ENCODE peak calls at places on chromosomes 13 and 19, in seven cellular contexts. V, Y, M, A, G, P and T are unnamed samples. For H3K4me1, the result is how much of the 10 kb centered on the place peaks cover.

GRCh38 chr19:50224986-50225747 is 21.7 kb downstream of the MYH14 start:
- DNase-seq in V (no peak), Y (no peak), M (no peak), A (peak), G (no peak), P (no peak), T (no peak)

GRCh38 chr19:8251025-8251472 is 41.9 kb downstream of the CERS4 start:
- DNase-seq in V (no peak), Y (no peak), M (no peak), A (peak), G (peak), P (peak), T (peak)

GRCh38 chr19:48363500-48363809 is 285 bp downstream of the TMEM143 start:
- DNase-seq in V (no peak), Y (no peak), M (no peak), A (no peak), G (peak), P (no peak), T (no peak)

GRCh38 chr13:36059366-36059765 is 71.8 kb downstream of the DCLK1 start:
- DNase-seq in V (no peak), Y (no peak), M (no peak), A (no peak), G (no peak), P (no peak), T (no peak)

GRCh38 chr19:22617614-22618325 is 16.4 kb upstream of the ZNF492 start:
- DNase-seq in V (no peak), Y (no peak), M (no peak), A (peak), G (peak), P (no peak), T (no peak)

GRCh38 chr13:102868366-102868936 is 22.6 kb downstream of the ERCC5 start:
- DNase-seq in V (no peak), Y (no peak), M (no peak), A (no peak), G (no peak), P (no peak), T (no peak)

GRCh38 chr19:16222806-16223205 is 25.1 kb downstream of the AP1M1 start:
- DNase-seq in V (no peak), Y (no peak), M (no peak), A (no peak), G (no peak), P (no peak), T (no peak)

GRCh38 chr19:1070931-1071791 is 4.2 kb downstream of the ARHGAP45 start:
- DNase-seq in V (no peak), Y (no peak), M (peak), A (no peak), G (no peak), P (no peak), T (no peak)

GRCh38 chr13:43475135-43475534 is 311.6 kb downstream of the ENOX1 start:
- DNase-seq in V (no peak), Y (no peak), M (no peak), A (no peak), G (no peak), P (no peak), T (no peak)

GRCh38 chr19:2282062-2282861 is at the start of gene PEAK3:
- DNase-seq in V (no peak), Y (no peak), M (peak), A (peak), G (peak), P (peak), T (peak)

GRCh38 chr19:3184847-3185481 is 766 bp upstream of the NCLN start:
- DNase-seq in V (peak), Y (no peak), M (no peak), A (peak), G (peak), P (peak), T (peak)

GRCh38 chr13:75934889-75935288 is 298.8 kb downstream of the LMO7 start:
- DNase-seq in V (no peak), Y (no peak), M (no peak), A (no peak), G (no peak), P (no peak), T (no peak)

GRCh38 chr19:45158503-45159026 is 2.2 kb downstream of the NKPD1 start:
- DNase-seq in V (no peak), Y (no peak), M (no peak), A (no peak), G (no peak), P (no peak), T (no peak)

GRCh38 chr13:87128006-87128405 is 543.2 kb upstream of the SLITRK5 start:
- DNase-seq in V (no peak), Y (no peak), M (peak), A (no peak), G (no peak), P (no peak), T (no peak)

GRCh38 chr19:15393963-15394362 is 14.4 kb upstream of the AKAP8 start:
- DNase-seq in V (no peak), Y (no peak), M (no peak), A (no peak), G (no peak), P (no peak), T (no peak)

GRCh38 chr13:48636550-48636949 is 17.2 kb upstream of the CYSLTR2 start:
- DNase-seq in V (no peak), Y (no peak), M (no peak), A (no peak), G (no peak), P (no peak), T (no peak)

GRCh38 chr13:28558126-28558525 is 63.2 kb upstream of the FLT1 start:
- DNase-seq in V (no peak), Y (no peak), M (no peak), A (no peak), G (no peak), P (no peak), T (no peak)

GRCh38 chr19:2905918-2906519 is 5.3 kb downstream of the ZNF57 start:
- DNase-seq in V (no peak), Y (no peak), M (no peak), A (no peak), G (no peak), P (no peak), T (no peak)

GRCh38 chr13:26787961-26788360 is 27.4 kb upstream of the GPR12 start:
- DNase-seq in V (no peak), Y (no peak), M (no peak), A (no peak), G (no peak), P (no peak), T (no peak)

GRCh38 chr19:4338441-4339350 is at the start of gene STAP2:
- DNase-seq in V (no peak), Y (no peak), M (peak), A (no peak), G (no peak), P (peak), T (peak)

GRCh38 chr13:78147905-78148304 is 229.3 kb upstream of the EDNRB start:
- DNase-seq in V (no peak), Y (no peak), M (no peak), A (no peak), G (no peak), P (no peak), T (no peak)

GRCh38 chr19:798415-799075 is 1.3 kb downstream of the PTBP1 start:
- DNase-seq in V (peak), Y (no peak), M (peak), A (no peak), G (no peak), P (peak), T (no peak)

GRCh38 chr19:48330012-48330681 is 4.8 kb downstream of the EMP3 start:
- DNase-seq in V (peak), Y (no peak), M (peak), A (peak), G (peak), P (peak), T (peak)

GRCh38 chr19:43774103-43774939 is 6.5 kb downstream of the KCNN4 start:
- DNase-seq in V (no peak), Y (no peak), M (peak), A (peak), G (no peak), P (peak), T (no peak)

GRCh38 chr19:38596057-38596981 is 21.4 kb downstream of the MAP4K1 start:
- DNase-seq in V (no peak), Y (peak), M (peak), A (no peak), G (no peak), P (peak), T (peak)

GRCh38 chr13:100828226-100828625 is 153.6 kb upstream of the TMTC4 start:
- DNase-seq in V (no peak), Y (no peak), M (peak), A (no peak), G (no peak), P (no peak), T (no peak)

GRCh38 chr19:1162404-1163282 is 11.4 kb downstream of the SBNO2 start:
- DNase-seq in V (no peak), Y (no peak), M (no peak), A (no peak), G (no peak), P (no peak), T (no peak)

GRCh38 chr13:77891486-77891885 is 27.1 kb downstream of the EDNRB start:
- DNase-seq in V (no peak), Y (no peak), M (no peak), A (no peak), G (no peak), P (no peak), T (no peak)

GRCh38 chr19:4516199-4516938 is 1.9 kb downstream of the PLIN4 start:
- DNase-seq in V (no peak), Y (no peak), M (no peak), A (no peak), G (no peak), P (no peak), T (no peak)

GRCh38 chr13:112882555-112883024 is 86.4 kb upstream of the MCF2L start:
- DNase-seq in V (no peak), Y (no peak), M (no peak), A (no peak), G (no peak), P (no peak), T (peak)

GRCh38 chr13:49503951-49504350 is 8.2 kb downstream of the PHF11 start:
- DNase-seq in V (no peak), Y (no peak), M (no peak), A (no peak), G (no peak), P (no peak), T (no peak)

GRCh38 chr13:59906413-59907027 is 257.2 kb downstream of the DIAPH3 start:
- DNase-seq in V (peak), Y (no peak), M (no peak), A (no peak), G (no peak), P (no peak), T (no peak)

DNA sequence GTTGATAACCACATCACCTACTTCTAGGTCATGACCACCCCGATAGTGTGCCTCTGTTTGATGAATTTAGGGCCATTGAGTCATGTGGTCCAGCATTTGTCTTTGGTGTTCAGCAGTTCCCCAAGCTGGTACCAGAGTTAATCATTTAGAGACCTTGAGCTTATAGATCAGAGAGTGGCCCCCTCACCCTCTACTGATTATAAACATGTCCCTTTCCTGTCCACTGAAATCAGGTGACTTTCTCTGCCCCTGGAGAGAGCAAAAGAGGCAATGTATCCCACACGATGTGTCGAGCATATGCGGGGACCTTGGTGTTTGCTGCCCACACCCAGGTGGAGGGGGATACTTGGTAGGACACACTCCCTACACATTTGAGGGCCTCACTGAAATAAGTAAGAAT is 46.3 kb downstream of the C13orf42 start:
- DNase-seq in V (no peak), Y (no peak), M (peak), A (no peak), G (no peak), P (no peak), T (no peak)
- H3K4me3 ChIP-seq in V (no peak), Y (no peak), M (no peak), A (no peak), G (no peak), P (no peak), T (no peak)

DNA sequence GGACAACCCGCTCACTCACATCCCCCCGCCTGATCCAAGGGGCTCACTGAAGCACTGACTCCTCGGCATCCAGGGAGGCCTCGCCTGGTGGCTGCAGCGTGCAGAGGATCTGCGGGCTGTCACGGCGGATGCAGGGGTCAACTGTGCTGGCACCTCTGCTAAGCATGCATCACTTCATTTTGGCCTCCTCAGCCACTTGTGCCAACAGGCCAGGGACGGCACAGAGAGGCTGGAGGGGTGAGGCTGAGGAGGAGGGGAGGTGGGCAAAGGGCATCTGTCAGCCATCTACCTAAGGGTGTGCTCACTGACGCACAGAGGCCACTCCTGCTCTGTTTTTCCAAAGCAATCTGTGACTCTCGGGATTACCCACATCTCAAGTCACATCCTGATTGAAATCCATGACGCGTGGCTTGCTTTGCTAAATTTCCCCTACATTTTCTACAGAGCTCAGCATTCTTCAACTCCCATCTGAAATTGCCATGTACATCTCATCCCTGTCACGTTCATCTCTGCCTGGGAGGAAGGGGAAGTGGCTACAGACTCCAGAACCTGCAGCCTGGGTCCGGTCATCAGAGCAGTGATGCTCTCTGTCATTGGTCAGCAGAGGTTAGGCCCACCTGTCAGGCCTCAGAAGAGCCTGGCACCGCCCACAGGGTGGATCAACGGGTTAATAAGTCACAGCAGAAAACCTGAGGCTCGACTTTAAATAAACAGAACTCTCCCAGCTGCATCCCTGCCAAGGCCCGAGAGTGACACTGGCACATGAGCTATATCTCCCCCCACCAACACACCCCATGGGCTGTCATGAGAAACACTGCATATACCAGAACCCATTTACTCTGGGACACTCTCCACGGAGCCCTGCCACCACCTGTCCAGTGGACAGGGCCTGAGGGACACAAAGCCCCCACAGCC is 17.6 kb downstream of the ELL start:
- DNase-seq in V (no peak), Y (no peak), M (peak), A (no peak), G (no peak), P (peak), T (no peak)
- H3K27ac ChIP-seq in V (no peak), Y (no peak), M (no peak), A (peak), G (no peak), P (peak), T (peak)

DNA sequence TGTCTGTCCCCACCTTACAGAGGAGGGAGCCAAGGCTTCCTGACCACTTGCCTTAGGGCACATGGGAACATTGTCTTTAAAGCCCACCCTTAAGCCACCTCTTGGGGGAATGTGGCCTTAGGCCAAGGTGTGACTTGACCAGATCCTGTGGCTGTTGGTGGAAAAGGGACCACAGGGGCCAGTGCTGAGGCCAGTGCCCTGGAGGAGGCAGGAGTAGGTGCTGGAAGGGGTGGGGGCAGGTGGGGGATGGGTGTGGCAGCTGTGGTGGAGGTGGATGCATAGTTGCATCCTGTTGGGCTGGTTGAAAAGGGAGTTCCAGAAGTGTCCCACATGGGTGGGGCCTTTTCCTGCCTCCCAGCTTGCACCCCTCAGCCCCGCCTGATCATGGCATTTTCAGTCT is 44.8 kb downstream of the DNM2 start:
- DNase-seq in V (no peak), Y (no peak), M (no peak), A (peak), G (no peak), P (no peak), T (no peak)
- H3K4me1 ChIP-seq in V (under half), Y (under half), M (under half), A (half or more), G (under half), P (half or more), T (under half)

DNA sequence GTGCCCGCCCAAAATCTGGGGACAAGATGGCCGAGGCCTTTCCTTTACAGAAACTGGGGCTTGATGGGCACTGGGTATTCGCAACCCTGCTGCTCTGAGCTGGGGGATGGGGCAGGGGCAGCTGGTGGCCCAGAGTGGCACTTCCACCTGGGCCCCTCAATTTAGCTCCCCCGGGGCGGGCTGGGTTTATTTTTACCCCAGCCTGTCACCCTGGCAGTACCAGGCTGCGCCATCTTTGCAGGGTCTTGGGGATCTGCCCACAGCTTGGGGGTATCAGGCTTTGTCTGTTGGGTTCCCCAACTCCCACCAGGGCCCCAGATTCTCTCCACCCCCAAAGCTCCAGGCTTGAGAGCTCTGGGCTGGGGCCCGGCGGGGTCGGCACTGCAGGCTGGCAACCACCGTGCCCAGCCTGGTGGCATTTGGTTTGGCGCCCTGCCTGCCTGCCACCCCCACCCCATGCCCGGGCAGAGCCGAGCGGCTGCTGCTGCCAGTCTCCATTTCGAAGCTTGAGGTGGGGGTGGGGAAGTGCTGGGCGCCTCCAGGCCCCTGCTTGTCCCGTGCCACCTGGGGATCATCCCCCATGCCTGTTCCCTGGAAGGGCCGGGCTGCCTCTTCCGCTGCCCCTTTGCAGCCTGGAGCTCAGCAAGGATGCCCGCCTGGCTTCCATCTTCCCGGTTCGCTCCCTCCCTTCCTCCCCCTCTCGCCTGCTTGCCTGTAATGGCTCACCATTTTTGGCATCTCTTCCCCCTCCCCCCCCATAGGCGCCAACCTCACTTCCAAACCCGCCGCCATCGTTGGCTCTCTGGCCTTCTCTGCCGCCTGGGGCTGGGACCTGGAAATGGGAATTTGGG is 11.4 kb downstream of the NFIX start:
- DNase-seq in V (no peak), Y (no peak), M (no peak), A (no peak), G (no peak), P (no peak), T (no peak)
- H3K4me3 ChIP-seq in V (no peak), Y (no peak), M (no peak), A (peak), G (peak), P (no peak), T (no peak)

DNA sequence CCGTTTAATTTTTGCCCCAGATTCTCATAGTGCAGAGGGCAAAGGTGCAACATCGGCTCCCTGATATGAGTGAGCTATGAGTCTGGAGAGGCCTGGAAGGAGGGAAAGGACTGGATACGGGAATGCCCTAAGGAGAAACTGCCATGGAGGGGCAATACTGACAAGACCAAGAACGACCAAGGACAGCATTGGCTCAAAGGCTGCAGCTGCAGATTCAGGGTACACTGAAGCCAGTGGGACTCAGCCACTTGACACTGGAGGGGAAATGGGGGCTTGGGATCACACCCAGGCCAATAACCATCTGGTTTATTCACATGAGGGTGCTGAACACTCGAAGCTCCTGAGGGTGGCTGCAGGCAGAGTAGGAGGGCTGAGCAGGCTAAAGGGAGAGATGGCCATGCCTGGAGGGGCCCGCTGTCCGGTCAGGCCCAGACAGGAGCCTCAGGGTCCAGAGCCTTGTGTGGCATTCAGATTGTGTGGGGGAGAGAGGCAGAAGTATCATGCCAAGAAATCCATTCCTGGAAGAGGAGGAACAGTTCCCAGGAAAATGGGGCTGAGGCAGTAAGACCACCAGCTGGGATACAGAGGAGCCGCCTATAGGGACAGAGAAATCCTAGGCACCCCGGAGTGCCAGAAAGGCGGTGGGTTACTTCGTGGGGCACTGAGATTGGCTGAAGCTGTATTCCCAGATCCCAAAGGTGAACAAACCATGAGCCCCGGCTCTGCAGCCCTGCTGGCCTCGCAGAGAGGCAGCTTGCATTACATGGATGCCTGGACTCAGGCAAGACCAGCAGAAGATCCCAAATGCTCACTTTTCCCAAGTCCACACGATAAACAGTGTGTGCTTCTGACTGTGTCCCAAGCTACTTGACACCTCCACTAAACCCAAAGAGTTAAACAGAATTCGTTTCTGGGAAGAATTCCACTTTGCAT is 20.7 kb downstream of the COL4A1 start:
- DNase-seq in V (no peak), Y (no peak), M (peak), A (no peak), G (no peak), P (no peak), T (no peak)
- H3K27ac ChIP-seq in V (no peak), Y (no peak), M (no peak), A (peak), G (peak), P (peak), T (no peak)

DNA sequence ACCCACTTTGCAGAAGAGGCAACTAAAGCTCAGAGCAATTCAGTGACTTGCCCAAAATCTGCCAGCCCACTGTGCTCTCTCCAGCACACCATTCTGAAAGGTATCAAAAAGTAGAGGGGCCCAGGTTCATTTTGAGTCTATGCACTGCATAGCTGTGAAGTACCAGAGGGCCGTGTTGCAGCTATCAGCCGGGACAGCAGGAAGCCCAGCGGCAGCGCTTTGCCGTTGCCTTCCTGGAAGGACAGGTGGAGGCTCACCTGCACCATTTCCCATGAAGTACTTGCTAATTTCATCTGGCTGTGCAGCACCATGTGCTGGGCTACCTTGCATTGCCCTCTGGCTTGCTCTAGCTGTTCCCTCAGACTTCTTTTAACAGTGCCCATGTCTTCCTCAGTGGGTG is 2.7 kb upstream of the SERPINE3 start:
- DNase-seq in V (no peak), Y (no peak), M (peak), A (no peak), G (no peak), P (peak), T (no peak)
- H3K4me1 ChIP-seq in V (under half), Y (under half), M (under half), A (under half), G (under half), P (under half), T (under half)